ENCODE peak calls at places on chromosomes 11 and 22, in five cellular contexts. Q is Peyer's patch, E is right atrium auricular region, V is coronary artery, U is cardiac muscle cell. M is an unnamed sample.

GRCh38 chr11:75867778-75868374 is 52.9 kb downstream of the UVRAG start:
- DNase-seq in E (no peak), Q (no peak), V (no peak), U (peak), M (no peak)

GRCh38 chr11:91299980-91300379 is 924.6 kb upstream of the FAT3 start:
- DNase-seq in E (no peak), V (no peak), Q (no peak), U (peak), M (no peak)

GRCh38 chr11:65426839-65427690 is 4.5 kb downstream of the NEAT1 start:
- DNase-seq in E (peak), V (peak), Q (peak), U (peak), M (no peak)

GRCh38 chr22:30159082-30159481 is 78.8 kb downstream of the HORMAD2 start:
- DNase-seq in Q (no peak), U (no peak), V (no peak), E (no peak), M (no peak)

GRCh38 chr22:24066260-24066659 is 55.2 kb downstream of the CABIN1 start:
- DNase-seq in U (no peak), V (peak), Q (no peak), E (no peak), M (no peak)

GRCh38 chr11:28822596-28822995 is 714.4 kb downstream of the METTL15 start:
- DNase-seq in E (no peak), Q (no peak), V (no peak), U (no peak), M (no peak)

GRCh38 chr11:76599041-76600013 is 71.2 kb downstream of the LRRC32 start:
- DNase-seq in E (peak), U (peak), Q (no peak), V (no peak), M (peak)

GRCh38 chr11:128597209-128597608 is 9.9 kb upstream of the ETS1 start:
- DNase-seq in U (no peak), Q (no peak), E (no peak), V (no peak), M (no peak)

GRCh38 chr11:129703846-129704245 is 111.8 kb upstream of the TMEM45B start:
- DNase-seq in U (peak), Q (no peak), V (no peak), E (no peak), M (peak)

GRCh38 chr11:117796456-117797428 is at the start of gene DSCAML1:
- DNase-seq in E (no peak), U (no peak), Q (no peak), V (no peak), M (no peak)

GRCh38 chr11:12288934-12289666 is 88.3 kb upstream of the PARVA start:
- DNase-seq in Q (no peak), E (no peak), V (no peak), U (no peak), M (no peak)

GRCh38 chr11:44066732-44067131 is 662 bp downstream of the ACCS start:
- DNase-seq in E (peak), Q (peak), V (no peak), U (peak), M (no peak)

GRCh38 chr11:60129853-60130252 is 41.4 kb downstream of the MS4A2 start:
- DNase-seq in U (no peak), E (no peak), Q (no peak), V (no peak), M (no peak)

GRCh38 chr11:65427691-65428577 is 5.3 kb downstream of the NEAT1 start:
- DNase-seq in V (peak), Q (peak), E (peak), U (peak), M (no peak)

GRCh38 chr11:33520103-33520502 is 180.5 kb downstream of the C11orf91 start:
- DNase-seq in U (no peak), V (no peak), E (no peak), Q (no peak), M (no peak)

GRCh38 chr11:46999217-46999616 is 62.7 kb downstream of the CSTPP1 start:
- DNase-seq in U (no peak), V (no peak), Q (no peak), E (no peak), M (no peak)

GRCh38 chr22:32905400-32905799 is 103.9 kb downstream of the TIMP3 start:
- DNase-seq in V (no peak), Q (no peak), U (no peak), E (no peak), M (no peak)

GRCh38 chr22:46622081-46622521 is 1.9 kb downstream of the GRAMD4 start:
- DNase-seq in U (no peak), Q (no peak), V (peak), E (no peak), M (no peak)

GRCh38 chr11:105960252-105961245 is 61.5 kb downstream of the MSANTD4 start:
- DNase-seq in Q (peak), U (no peak), V (no peak), E (no peak), M (no peak)

GRCh38 chr11:27296406-27296994 is 66.5 kb downstream of the CCDC34 start:
- DNase-seq in E (no peak), U (peak), V (no peak), Q (no peak), M (no peak)

GRCh38 chr11:100004541-100004940 is 682.5 kb upstream of the ARHGAP42 start:
- DNase-seq in Q (no peak), U (peak), E (no peak), V (no peak), M (no peak)

GRCh38 chr11:10856689-10857603 is 907 bp downstream of the ZBED5 start:
- DNase-seq in Q (no peak), E (peak), U (peak), V (no peak), M (no peak)

GRCh38 chr11:112025682-112026081 is 474 bp downstream of the DLAT start:
- DNase-seq in V (no peak), U (no peak), Q (no peak), E (no peak), M (no peak)

GRCh38 chr22:22855617-22856308 is 31.9 kb upstream of the IGLL5 start:
- DNase-seq in Q (no peak), V (no peak), E (no peak), U (peak), M (peak)

GRCh38 chr11:129416080-129416820 is 40.6 kb downstream of the BARX2 start:
- DNase-seq in Q (no peak), E (no peak), V (no peak), U (no peak), M (no peak)

GRCh38 chr22:16949561-16949960 is 58.5 kb downstream of the GAB4 start:
- DNase-seq in V (no peak), E (no peak), U (no peak), Q (no peak), M (no peak)

GRCh38 chr11:206516-207212 is 535 bp downstream of the BET1L start:
- DNase-seq in V (peak), Q (peak), E (peak), U (no peak), M (no peak)

GRCh38 chr22:48396785-48397530 is 1430.7 kb downstream of the BRD1 start:
- DNase-seq in Q (no peak), U (no peak), V (no peak), E (peak), M (peak)

GRCh38 chr22:48265000-48265625 is 1502.7 kb downstream of the TBC1D22A start:
- DNase-seq in U (no peak), V (no peak), Q (no peak), E (no peak), M (no peak)

GRCh38 chr22:49838771-49839717 is 11.4 kb upstream of the BRD1 start:
- DNase-seq in V (no peak), E (no peak), U (no peak), Q (peak), M (no peak)

GRCh38 chr22:32700186-32700882 is 101.2 kb upstream of the TIMP3 start:
- DNase-seq in U (peak), Q (no peak), V (peak), E (no peak), M (no peak)

GRCh38 chr11:118435893-118436624 is at the start of gene KMT2A:
- DNase-seq in U (peak), E (peak), V (peak), Q (peak), M (peak)

GRCh38 chr11:69055598-69056516 is 7.1 kb downstream of the TPCN2 start:
- DNase-seq in Q (peak), V (no peak), E (no peak), U (no peak), M (no peak)

GRCh38 chr11:35359321-35360058 is 59.9 kb downstream of the SLC1A2 start:
- DNase-seq in E (no peak), U (no peak), V (no peak), Q (no peak), M (no peak)

GRCh38 chr11:61728940-61729219 is 23.6 kb upstream of the MYRF start:
- DNase-seq in E (no peak), V (no peak), U (peak), Q (no peak), M (no peak)

GRCh38 chr11:17595526-17596309 is 48.7 kb downstream of the OTOG start:
- DNase-seq in U (no peak), V (peak), Q (no peak), E (no peak), M (no peak)

GRCh38 chr11:8309862-8310261 is 46.2 kb upstream of the LMO1 start:
- DNase-seq in E (no peak), V (no peak), Q (no peak), U (no peak), M (no peak)

GRCh38 chr22:41417622-41418390 is 28.8 kb downstream of the TOB2 start:
- DNase-seq in U (peak), E (peak), Q (peak), V (peak), M (no peak)
- H3K27ac ChIP-seq in U (no peak), E (peak), Q (peak), V (peak), M (peak)

GRCh38 chr11:2891291-2891690 is 5.7 kb upstream of the CDKN1C start:
- DNase-seq in Q (no peak), U (no peak), E (no peak), V (no peak), M (no peak)
- H3K27ac ChIP-seq in Q (no peak), U (no peak), E (peak), V (no peak), M (peak)

GRCh38 chr11:115674176-115674575 is 170.0 kb upstream of the CADM1 start:
- DNase-seq in U (no peak), E (no peak), Q (no peak), V (no peak), M (no peak)
- H3K27ac ChIP-seq in U (no peak), E (no peak), Q (no peak), V (no peak), M (no peak)

GRCh38 chr22:19122143-19122751 is at the start of gene DGCR2:
- DNase-seq in Q (peak), U (peak), E (peak), V (peak), M (peak)
- H3K27ac ChIP-seq in Q (peak), U (peak), E (peak), V (peak), M (peak)

M was measured in esophagus muscularis mucosa.